ENCODE peak calls at places on chromosome 9, in five cellular contexts. One of them, this sample, is unnamed.

GRCh38 chr9:90803860-90804593 is 2.4 kb downstream of the SYK start:
- DNase-seq in transverse colon: no peak
- DNase-seq in GM23338: no peak
- DNase-seq in fibroblast of pulmonary artery: no peak
- DNase-seq in NB4: peak; percentile 60
- DNase-seq in this sample: no peak

GRCh38 chr9:76629205-76629990 is 134.8 kb upstream of the PCA3 start:
- DNase-seq in fibroblast of pulmonary artery: no peak
- DNase-seq in NB4: peak; percentile 95
- DNase-seq in GM23338: no peak
- DNase-seq in transverse colon: no peak
- DNase-seq in this sample: no peak

GRCh38 chr9:109453210-109453842 is 44.8 kb downstream of the PTPN3 start:
- DNase-seq in transverse colon: no peak
- DNase-seq in GM23338: no peak
- DNase-seq in NB4: peak; percentile 40
- DNase-seq in fibroblast of pulmonary artery: peak; percentile 79
- DNase-seq in this sample: no peak

GRCh38 chr9:95773061-95773433 is 102.4 kb upstream of the ERCC6L2 start:
- DNase-seq in transverse colon: no peak
- DNase-seq in fibroblast of pulmonary artery: no peak
- DNase-seq in NB4: no peak
- DNase-seq in GM23338: no peak
- DNase-seq in this sample: no peak

GRCh38 chr9:37928552-37929430 is 24.9 kb upstream of the SLC25A51 start:
- DNase-seq in fibroblast of pulmonary artery: no peak
- DNase-seq in transverse colon: no peak
- DNase-seq in NB4: no peak
- DNase-seq in GM23338: no peak
- DNase-seq in this sample: no peak

GRCh38 chr9:68851657-68852056 is 146.6 kb downstream of the PIP5K1B start:
- DNase-seq in NB4: no peak
- DNase-seq in GM23338: no peak
- DNase-seq in fibroblast of pulmonary artery: no peak
- DNase-seq in transverse colon: no peak
- DNase-seq in this sample: no peak

GRCh38 chr9:86600291-86600690 is 246.1 kb upstream of the TUT7 start:
- DNase-seq in NB4: no peak
- DNase-seq in fibroblast of pulmonary artery: no peak
- DNase-seq in GM23338: no peak
- DNase-seq in transverse colon: no peak
- DNase-seq in this sample: peak; percentile 81

GRCh38 chr9:113221800-113222481 is 597 bp downstream of the SLC31A1 start:
- DNase-seq in NB4: no peak
- DNase-seq in fibroblast of pulmonary artery: no peak
- DNase-seq in transverse colon: no peak
- DNase-seq in GM23338: no peak
- DNase-seq in this sample: no peak

GRCh38 chr9:104740596-104740995 is 6.9 kb upstream of the NIPSNAP3A start:
- DNase-seq in fibroblast of pulmonary artery: peak; percentile 66
- DNase-seq in GM23338: no peak
- DNase-seq in transverse colon: no peak
- DNase-seq in NB4: no peak
- DNase-seq in this sample: no peak

GRCh38 chr9:38301376-38302106 is 91.0 kb upstream of the ALDH1B1 start:
- DNase-seq in NB4: no peak
- DNase-seq in transverse colon: no peak
- DNase-seq in fibroblast of pulmonary artery: no peak
- DNase-seq in GM23338: no peak
- DNase-seq in this sample: no peak

GRCh38 chr9:111916234-111916645 is 19.6 kb downstream of the UGCG start:
- DNase-seq in GM23338: no peak
- DNase-seq in transverse colon: no peak
- DNase-seq in NB4: no peak
- DNase-seq in fibroblast of pulmonary artery: no peak
- DNase-seq in this sample: no peak

GRCh38 chr9:91376239-91376638 is 14.5 kb upstream of the AUH start:
- DNase-seq in NB4: no peak
- DNase-seq in GM23338: no peak
- DNase-seq in fibroblast of pulmonary artery: no peak
- DNase-seq in transverse colon: no peak
- DNase-seq in this sample: no peak

GRCh38 chr9:112034216-112034611 is 137.6 kb downstream of the UGCG start:
- DNase-seq in transverse colon: no peak
- DNase-seq in NB4: no peak
- DNase-seq in GM23338: no peak
- DNase-seq in fibroblast of pulmonary artery: no peak
- DNase-seq in this sample: no peak

GRCh38 chr9:32423371-32423770 is 38.9 kb downstream of the ACO1 start:
- DNase-seq in fibroblast of pulmonary artery: peak; percentile 79
- DNase-seq in transverse colon: no peak
- DNase-seq in GM23338: no peak
- DNase-seq in NB4: no peak
- DNase-seq in this sample: no peak

GRCh38 chr9:69370430-69370829 is 45.4 kb downstream of the ENTREP1 start:
- DNase-seq in GM23338: no peak
- DNase-seq in NB4: no peak
- DNase-seq in fibroblast of pulmonary artery: peak; percentile 79
- DNase-seq in transverse colon: no peak
- DNase-seq in this sample: no peak

GRCh38 chr9:138065287-138065686 is 187.7 kb downstream of the CACNA1B start:
- DNase-seq in fibroblast of pulmonary artery: no peak
- DNase-seq in NB4: no peak
- DNase-seq in transverse colon: no peak
- DNase-seq in GM23338: no peak
- DNase-seq in this sample: no peak

GRCh38 chr9:36625006-36625600 is 52.4 kb downstream of the MELK start:
- DNase-seq in GM23338: no peak
- DNase-seq in NB4: no peak
- DNase-seq in fibroblast of pulmonary artery: peak; percentile 71
- DNase-seq in transverse colon: peak; percentile 8
- DNase-seq in this sample: peak; percentile 6

GRCh38 chr9:14593406-14593805 is 99.8 kb downstream of the ZDHHC21 start:
- DNase-seq in fibroblast of pulmonary artery: no peak
- DNase-seq in NB4: no peak
- DNase-seq in transverse colon: no peak
- DNase-seq in GM23338: no peak
- DNase-seq in this sample: no peak

GRCh38 chr9:123735376-123735775 is 194.6 kb downstream of the DENND1A start:
- DNase-seq in transverse colon: no peak
- DNase-seq in fibroblast of pulmonary artery: no peak
- DNase-seq in GM23338: no peak
- DNase-seq in NB4: no peak
- DNase-seq in this sample: no peak

GRCh38 chr9:118829334-118829733 is 539.9 kb downstream of the BRINP1 start:
- DNase-seq in NB4: peak; percentile 16
- DNase-seq in GM23338: peak; percentile 66
- DNase-seq in transverse colon: no peak
- DNase-seq in fibroblast of pulmonary artery: no peak
- DNase-seq in this sample: no peak

GRCh38 chr9:15541862-15542261 is 11.0 kb upstream of the CCDC171 start:
- DNase-seq in fibroblast of pulmonary artery: no peak
- DNase-seq in transverse colon: no peak
- DNase-seq in GM23338: no peak
- DNase-seq in NB4: no peak
- DNase-seq in this sample: no peak

GRCh38 chr9:112380102-112380581 is at the start of gene HSDL2:
- DNase-seq in fibroblast of pulmonary artery: peak; percentile 38
- DNase-seq in transverse colon: peak; percentile 60
- DNase-seq in NB4: peak; percentile 56
- DNase-seq in GM23338: peak; percentile 19
- DNase-seq in this sample: no peak

GRCh38 chr9:131585375-131585774 is 40.1 kb downstream of the PRRT1B start:
- DNase-seq in NB4: peak; percentile 94
- DNase-seq in fibroblast of pulmonary artery: peak; percentile 18
- DNase-seq in GM23338: no peak
- DNase-seq in transverse colon: peak; percentile 30
- DNase-seq in this sample: no peak

GRCh38 chr9:114385412-114386181 is 2.2 kb downstream of the AKNA start:
- DNase-seq in transverse colon: peak; percentile 89
- DNase-seq in fibroblast of pulmonary artery: peak; percentile 83
- DNase-seq in GM23338: no peak
- DNase-seq in NB4: peak; percentile 97
- DNase-seq in this sample: peak; percentile 83

GRCh38 chr9:5425006-5425628 is 12.6 kb downstream of the PLGRKT start:
- DNase-seq in NB4: peak; percentile 75
- DNase-seq in transverse colon: no peak
- DNase-seq in GM23338: peak; percentile 75
- DNase-seq in fibroblast of pulmonary artery: peak; percentile 42
- DNase-seq in this sample: peak; percentile 12
- TF ChIP-seq CTCF in NB4: peak; percentile 62
- TF ChIP-seq CTCF in transverse colon: peak; percentile 53
- TF ChIP-seq CTCF in GM23338: peak; percentile 83
- TF ChIP-seq CTCF in fibroblast of pulmonary artery: peak; percentile 44
- TF ChIP-seq CTCF in this sample: peak; percentile 38

GRCh38 chr9:125701351-125701750 is 5.7 kb downstream of the MAPKAP1 start:
- DNase-seq in GM23338: peak; percentile 74
- DNase-seq in fibroblast of pulmonary artery: no peak
- DNase-seq in transverse colon: no peak
- DNase-seq in NB4: no peak
- DNase-seq in this sample: no peak
- H3K4me3 ChIP-seq in GM23338: peak overlapping the region; percentile 32
- H3K4me3 ChIP-seq in fibroblast of pulmonary artery: no peak overlapping the region
- H3K4me3 ChIP-seq in transverse colon: no peak overlapping the region
- H3K4me3 ChIP-seq in NB4: no peak overlapping the region
- H3K4me3 ChIP-seq in this sample: no peak overlapping the region

GRCh38 chr9:121838757-121839669 is 187.6 kb downstream of the DAB2IP start:
- DNase-seq in fibroblast of pulmonary artery: no peak
- DNase-seq in GM23338: peak; percentile 51
- DNase-seq in transverse colon: no peak
- DNase-seq in NB4: no peak
- DNase-seq in this sample: no peak
- TF ChIP-seq CTCF in fibroblast of pulmonary artery: peak; percentile 14
- TF ChIP-seq CTCF in GM23338: peak; percentile 28
- TF ChIP-seq CTCF in transverse colon: no peak
- TF ChIP-seq CTCF in NB4: peak; percentile 3
- TF ChIP-seq CTCF in this sample: peak; percentile 20

DNA sequence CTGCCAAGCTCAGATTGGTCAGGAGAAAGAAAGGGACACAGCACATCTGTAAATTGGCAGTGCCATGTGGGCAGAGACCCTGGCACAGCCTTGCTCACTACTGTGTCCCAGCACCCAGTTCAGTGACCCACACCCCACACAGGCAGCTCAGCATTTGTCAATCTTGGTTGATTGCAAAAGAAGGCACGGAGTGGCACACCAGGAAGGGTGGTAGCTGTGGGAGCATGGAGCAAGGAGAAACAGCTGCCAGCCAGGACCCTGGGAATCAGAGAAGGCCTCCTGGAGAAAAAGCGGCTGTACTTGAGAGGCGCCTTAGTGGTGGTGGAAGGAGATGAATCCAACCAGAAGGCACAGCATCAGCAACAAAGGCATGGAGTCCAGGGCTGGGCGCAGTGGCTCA is 3.5 kb downstream of the SLC27A4 start:
- DNase-seq in GM23338: no peak
- DNase-seq in NB4: no peak
- DNase-seq in transverse colon: no peak
- DNase-seq in fibroblast of pulmonary artery: no peak
- DNase-seq in this sample: no peak
- H3K4me3 ChIP-seq in GM23338: no peak overlapping the region
- H3K4me3 ChIP-seq in NB4: no peak overlapping the region
- H3K4me3 ChIP-seq in transverse colon: no peak overlapping the region
- H3K4me3 ChIP-seq in fibroblast of pulmonary artery: no peak overlapping the region
- H3K4me3 ChIP-seq in this sample: no peak overlapping the region

GRCh38 chr9:1100945-1101344 is 50.8 kb downstream of the DMRT2 start:
- DNase-seq in transverse colon: peak; percentile 50
- DNase-seq in GM23338: peak; percentile 84
- DNase-seq in fibroblast of pulmonary artery: peak; percentile 49
- DNase-seq in NB4: peak; percentile 64
- DNase-seq in this sample: peak; percentile 19
- TF ChIP-seq CTCF in transverse colon: peak; percentile 57
- TF ChIP-seq CTCF in GM23338: peak; percentile 65
- TF ChIP-seq CTCF in fibroblast of pulmonary artery: peak; percentile 64
- TF ChIP-seq CTCF in NB4: peak; percentile 83
- TF ChIP-seq CTCF in this sample: peak; percentile 84